ENCODE peak calls at places on chromosomes 12 and 14, in eight cellular contexts. G is cerebellum; J is EH; R is right atrium auricular region; B is H9; A is stimulated activated CD4-positive, alpha-beta T cell treated with anti-CD3 and anti-CD28 coated beads, Interleukin-1b, Interleukin-23, amount 100 ng/mL, for 24 hours; W is effector memory CD4-positive, alpha-beta T cell; P is NCI-H1694 treated with DMSO at 0.1 percent for 48 hours. U is an unnamed sample.

GRCh38 chr12:59383426-59383822 is 212.4 kb upstream of the SLC16A7 start:
- DNase-seq in B (no peak), G (peak; percentile 1), J (peak; percentile 78), A (no peak), W (no peak), P (peak; percentile 92), R (no peak), U (no peak)

GRCh38 chr12:51865470-51865745 is 16.9 kb upstream of the FIGNL2 start:
- DNase-seq in A (no peak), B (no peak), P (no peak), J (no peak), G (no peak), W (no peak), R (no peak), U (peak; percentile 48)

GRCh38 chr14:89586258-89587127 is 169.5 kb upstream of the FOXN3 start:
- DNase-seq in W (no peak), G (no peak), P (no peak), R (no peak), J (no peak), B (no peak), A (no peak), U (no peak)

GRCh38 chr12:51424662-51425539 is at the start of gene SLC4A8:
- DNase-seq in B (peak; percentile 99), P (peak; percentile 66), W (peak; percentile 64), G (peak; percentile 98), J (peak; percentile 90), A (peak; percentile 45), R (peak; percentile 60), U (peak; percentile 99)

GRCh38 chr14:102437997-102438922 is 71.3 kb downstream of the ANKRD9 start:
- DNase-seq in A (peak; percentile 42), W (peak; percentile 54), B (peak; percentile 92), R (peak; percentile 79), G (peak; percentile 93), P (peak; percentile 96), J (peak; percentile 77), U (peak; percentile 97)

GRCh38 chr12:100995201-100995600 is 200.6 kb downstream of the ANO4 start:
- DNase-seq in B (no peak), P (no peak), W (no peak), J (peak; percentile 36), A (no peak), G (no peak), R (no peak), U (no peak)

GRCh38 chr14:56119221-56119967 is 1.2 kb downstream of the PELI2 start:
- DNase-seq in P (no peak), B (no peak), G (no peak), J (peak; percentile 59), A (no peak), R (no peak), W (no peak), U (peak; percentile 72)

GRCh38 chr14:45810152-45810872 is 557.3 kb upstream of the MIS18BP1 start:
- DNase-seq in A (no peak), W (no peak), P (no peak), G (no peak), B (no peak), J (no peak), R (no peak), U (peak; percentile 30)

GRCh38 chr14:66600416-66600815 is 92.5 kb downstream of the GPHN start:
- DNase-seq in W (no peak), G (no peak), A (no peak), R (no peak), P (no peak), B (no peak), J (peak; percentile 34), U (no peak)

GRCh38 chr12:121915841-121916321 is 2.5 kb upstream of the CFAP251 start:
- DNase-seq in W (no peak), G (no peak), B (no peak), A (no peak), J (no peak), R (no peak), P (no peak), U (peak; percentile 11)

GRCh38 chr12:22101749-22102243 is 55.8 kb downstream of the CMAS start:
- DNase-seq in A (no peak), J (peak; percentile 60), R (no peak), W (no peak), P (no peak), G (no peak), B (no peak), U (no peak)

GRCh38 chr12:110585231-110585799 is 2.2 kb upstream of the PPTC7 start:
- DNase-seq in W (no peak), J (peak; percentile 45), R (no peak), G (no peak), A (no peak), P (no peak), B (no peak), U (no peak)

GRCh38 chr12:121578230-121579189 is 2.3 kb downstream of the KDM2B start:
- DNase-seq in W (no peak), P (no peak), J (peak; percentile 62), B (peak; percentile 66), G (peak; percentile 80), A (no peak), R (no peak), U (peak; percentile 79)

GRCh38 chr12:21065845-21066244 is 65.1 kb upstream of the SLCO1B1 start:
- DNase-seq in R (no peak), B (no peak), W (no peak), P (no peak), A (no peak), G (no peak), J (no peak), U (no peak)

GRCh38 chr14:64760146-64760755 is 56.0 kb downstream of the PLEKHG3 start:
- DNase-seq in R (no peak), W (peak; percentile 37), B (peak; percentile 81), A (peak; percentile 40), J (peak; percentile 52), P (peak; percentile 56), G (peak; percentile 71), U (peak; percentile 87)

GRCh38 chr14:32383337-32384009 is 54.4 kb downstream of the AKAP6 start:
- DNase-seq in G (no peak), W (no peak), A (no peak), R (no peak), P (no peak), J (no peak), B (no peak), U (no peak)

GRCh38 chr12:128693115-128693514 is 130.6 kb downstream of the SLC15A4 start:
- DNase-seq in R (no peak), B (no peak), A (no peak), W (no peak), P (no peak), G (no peak), J (no peak), U (no peak)

GRCh38 chr14:93132472-93133065 is 16.8 kb upstream of the ITPK1 start:
- DNase-seq in W (no peak), B (peak; percentile 51), R (no peak), A (no peak), J (peak; percentile 36), G (no peak), P (peak; percentile 68), U (peak; percentile 74)

GRCh38 chr14:103533137-103533998 is 4.4 kb downstream of the TRMT61A start:
- DNase-seq in J (no peak), W (no peak), G (no peak), P (no peak), R (no peak), B (peak; percentile 27), A (no peak), U (no peak)

GRCh38 chr12:3604750-3605638 is 114.0 kb downstream of the PRMT8 start:
- DNase-seq in B (peak; percentile 74), J (peak; percentile 20), R (no peak), G (peak; percentile 67), P (peak; percentile 81), W (no peak), A (no peak), U (peak; percentile 74)